ENCODE peak calls at places on chromosome 21, in ten cellular contexts. H is aorta; V is astrocyte of the spinal cord; L is stimulated activated naive CD4-positive, alpha-beta T cell; S is A549; U is stimulated activated CD4-positive, alpha-beta T cell treated with anti-CD3 and anti-CD28 coated beads, Interleukin-15, amount 100 ng/mL, for 1 hour; N is dermis microvascular lymphatic vessel endothelial cell; X is amniotic epithelial cell; A is C1 segment of cervical spinal cord; K is ELR. Q is an unnamed sample.
A peak's percentile ranks its signal among the peaks of the same experiment; 100 is the strongest.

GRCh38 chr21:29342394-29342957 is 43.8 kb downstream of the BACH1 start:
- DNase-seq in K (peak; percentile 93), N (peak; percentile 30), A (no peak), L (no peak), U (no peak), X (peak; percentile 97), S (peak; percentile 11), H (peak; percentile 70), V (peak; percentile 98), Q (no peak)

GRCh38 chr21:39613029-39613934 is 542 bp downstream of the B3GALT5 start:
- DNase-seq in H (no peak), L (no peak), X (peak; percentile 14), S (no peak), K (peak; percentile 7), N (no peak), V (peak; percentile 33), U (no peak), A (no peak), Q (no peak)

GRCh38 chr21:14985306-14985705 is 79.5 kb downstream of the NRIP1 start:
- DNase-seq in H (no peak), K (no peak), X (peak; percentile 85), V (no peak), N (no peak), U (no peak), S (no peak), L (no peak), A (no peak), Q (no peak)

GRCh38 chr21:40841524-40842196 is 5.3 kb downstream of the DSCAM start:
- DNase-seq in H (peak; percentile 63), K (peak; percentile 3), S (peak; percentile 42), A (peak; percentile 71), X (no peak), L (no peak), U (no peak), N (no peak), V (peak; percentile 30), Q (no peak)

GRCh38 chr21:31425158-31425557 is 81.1 kb upstream of the TIAM1 start:
- DNase-seq in H (no peak), K (no peak), A (no peak), U (no peak), L (no peak), X (no peak), N (no peak), S (no peak), V (no peak), Q (no peak)

GRCh38 chr21:28269173-28269572 is 723.5 kb downstream of the LTN1 start:
- DNase-seq in A (no peak), U (no peak), V (no peak), N (no peak), S (no peak), H (no peak), X (peak; percentile 85), L (no peak), K (no peak), Q (no peak)

GRCh38 chr21:14388282-14388681 is 5.3 kb upstream of the HSPA13 start:
- DNase-seq in H (no peak), X (no peak), V (no peak), L (no peak), S (no peak), K (no peak), N (no peak), A (no peak), U (no peak), Q (no peak)

GRCh38 chr21:36188081-36188681 is 31.6 kb downstream of the DOP1B start:
- DNase-seq in N (no peak), V (no peak), L (no peak), U (no peak), A (no peak), K (no peak), H (no peak), X (no peak), S (peak; percentile 22), Q (no peak)

GRCh38 chr21:44887807-44888580 is 14.5 kb upstream of the PTTG1IP start:
- DNase-seq in V (no peak), A (no peak), H (peak; percentile 47), U (no peak), K (no peak), L (no peak), S (no peak), X (no peak), N (no peak), Q (no peak)

GRCh38 chr21:14688412-14688811 is 142.3 kb upstream of the SAMSN1 start:
- DNase-seq in K (no peak), S (no peak), N (no peak), U (no peak), V (no peak), L (no peak), H (no peak), A (no peak), X (no peak), Q (no peak)

GRCh38 chr21:45408811-45409261 is 3.9 kb downstream of the COL18A1 start:
- DNase-seq in K (no peak), L (no peak), N (no peak), A (no peak), H (peak; percentile 35), U (no peak), V (no peak), S (no peak), X (no peak), Q (no peak)

GRCh38 chr21:34881894-34882371 is 167.2 kb downstream of the RUNX1 start:
- DNase-seq in H (no peak), N (no peak), L (no peak), A (no peak), K (peak; percentile 95), U (no peak), X (peak; percentile 71), S (peak; percentile 57), V (peak; percentile 90), Q (no peak)

Q was measured in KG1.